ENCODE peak calls at places on chromosomes 13 and 19, in seven cellular contexts. One of them, this sample, is unnamed.

GRCh38 chr13:20054586-20054985 is 96.1 kb downstream of the ZMYM2 start:
- DNase-seq in RWPE1: no peak
- DNase-seq in GM13977: no peak
- DNase-seq in activated B cell treated with CpG ODN at 0.5 μM for 24 hours: no peak
- DNase-seq in fibroblast of pulmonary artery: no peak
- DNase-seq in heart right ventricle: no peak
- DNase-seq in vagina: no peak
- DNase-seq in this sample: no peak

GRCh38 chr13:43786766-43787517 is at the start of gene ENOX1:
- DNase-seq in RWPE1: peak; percentile 28
- DNase-seq in GM13977: peak; percentile 74
- DNase-seq in activated B cell treated with CpG ODN at 0.5 μM for 24 hours: peak; percentile 19
- DNase-seq in fibroblast of pulmonary artery: peak; percentile 83
- DNase-seq in heart right ventricle: peak; percentile 67
- DNase-seq in vagina: no peak
- DNase-seq in this sample: no peak

GRCh38 chr13:104487006-104487405 is 1420.8 kb upstream of the SLC10A2 start:
- DNase-seq in RWPE1: no peak
- DNase-seq in GM13977: no peak
- DNase-seq in activated B cell treated with CpG ODN at 0.5 μM for 24 hours: no peak
- DNase-seq in fibroblast of pulmonary artery: peak; percentile 39
- DNase-seq in heart right ventricle: no peak
- DNase-seq in vagina: no peak
- DNase-seq in this sample: no peak

GRCh38 chr13:68254151-68254550 is 1024.0 kb upstream of the PCDH9 start:
- DNase-seq in RWPE1: no peak
- DNase-seq in GM13977: no peak
- DNase-seq in activated B cell treated with CpG ODN at 0.5 μM for 24 hours: no peak
- DNase-seq in fibroblast of pulmonary artery: no peak
- DNase-seq in heart right ventricle: no peak
- DNase-seq in vagina: no peak
- DNase-seq in this sample: no peak

GRCh38 chr19:40529093-40529954 is 47.3 kb upstream of the SHKBP1 start:
- DNase-seq in RWPE1: peak; percentile 96
- DNase-seq in GM13977: peak; percentile 99
- DNase-seq in activated B cell treated with CpG ODN at 0.5 μM for 24 hours: peak; percentile 91
- DNase-seq in fibroblast of pulmonary artery: peak; percentile 79
- DNase-seq in heart right ventricle: peak; percentile 81
- DNase-seq in vagina: no peak
- DNase-seq in this sample: peak; percentile 88

GRCh38 chr19:56840452-56841193 is at the start of the genes PEG3 and ZIM2:
- DNase-seq in RWPE1: no peak
- DNase-seq in GM13977: no peak
- DNase-seq in activated B cell treated with CpG ODN at 0.5 μM for 24 hours: no peak
- DNase-seq in fibroblast of pulmonary artery: peak; percentile 1
- DNase-seq in heart right ventricle: peak; percentile 64
- DNase-seq in vagina: no peak
- DNase-seq in this sample: no peak

GRCh38 chr19:1237754-1238372 is at the start of gene CBARP:
- DNase-seq in RWPE1: no peak
- DNase-seq in GM13977: peak; percentile 78
- DNase-seq in activated B cell treated with CpG ODN at 0.5 μM for 24 hours: peak; percentile 39
- DNase-seq in fibroblast of pulmonary artery: peak; percentile 32
- DNase-seq in heart right ventricle: no peak
- DNase-seq in vagina: no peak
- DNase-seq in this sample: no peak

GRCh38 chr13:79530270-79530669 is 49.3 kb downstream of the NDFIP2 start:
- DNase-seq in RWPE1: no peak
- DNase-seq in GM13977: no peak
- DNase-seq in activated B cell treated with CpG ODN at 0.5 μM for 24 hours: no peak
- DNase-seq in fibroblast of pulmonary artery: no peak
- DNase-seq in heart right ventricle: no peak
- DNase-seq in vagina: no peak
- DNase-seq in this sample: no peak

GRCh38 chr13:106433066-106433465 is 102.4 kb downstream of the EFNB2 start:
- DNase-seq in RWPE1: no peak
- DNase-seq in GM13977: no peak
- DNase-seq in activated B cell treated with CpG ODN at 0.5 μM for 24 hours: no peak
- DNase-seq in fibroblast of pulmonary artery: no peak
- DNase-seq in heart right ventricle: no peak
- DNase-seq in vagina: no peak
- DNase-seq in this sample: no peak

GRCh38 chr19:2722541-2723344 is 1.6 kb upstream of the DIRAS1 start:
- DNase-seq in RWPE1: peak; percentile 66
- DNase-seq in GM13977: no peak
- DNase-seq in activated B cell treated with CpG ODN at 0.5 μM for 24 hours: no peak
- DNase-seq in fibroblast of pulmonary artery: peak; percentile 82
- DNase-seq in heart right ventricle: peak; percentile 66
- DNase-seq in vagina: no peak
- DNase-seq in this sample: no peak

GRCh38 chr13:109200556-109200955 is 571.1 kb downstream of the MYO16 start:
- DNase-seq in RWPE1: no peak
- DNase-seq in GM13977: no peak
- DNase-seq in activated B cell treated with CpG ODN at 0.5 μM for 24 hours: no peak
- DNase-seq in fibroblast of pulmonary artery: no peak
- DNase-seq in heart right ventricle: no peak
- DNase-seq in vagina: no peak
- DNase-seq in this sample: no peak

GRCh38 chr13:51768378-51768921 is 35.5 kb downstream of the DHRS12 start:
- DNase-seq in RWPE1: no peak
- DNase-seq in GM13977: no peak
- DNase-seq in activated B cell treated with CpG ODN at 0.5 μM for 24 hours: no peak
- DNase-seq in fibroblast of pulmonary artery: no peak
- DNase-seq in heart right ventricle: no peak
- DNase-seq in vagina: no peak
- DNase-seq in this sample: no peak
- TF ChIP-seq CTCF in RWPE1: no peak
- TF ChIP-seq CTCF in GM13977: no peak
- TF ChIP-seq CTCF in activated B cell treated with CpG ODN at 0.5 μM for 24 hours: no peak
- TF ChIP-seq CTCF in fibroblast of pulmonary artery: no peak
- TF ChIP-seq CTCF in heart right ventricle: peak; percentile 41
- TF ChIP-seq CTCF in vagina: no peak
- TF ChIP-seq CTCF in this sample: no peak

DNA sequence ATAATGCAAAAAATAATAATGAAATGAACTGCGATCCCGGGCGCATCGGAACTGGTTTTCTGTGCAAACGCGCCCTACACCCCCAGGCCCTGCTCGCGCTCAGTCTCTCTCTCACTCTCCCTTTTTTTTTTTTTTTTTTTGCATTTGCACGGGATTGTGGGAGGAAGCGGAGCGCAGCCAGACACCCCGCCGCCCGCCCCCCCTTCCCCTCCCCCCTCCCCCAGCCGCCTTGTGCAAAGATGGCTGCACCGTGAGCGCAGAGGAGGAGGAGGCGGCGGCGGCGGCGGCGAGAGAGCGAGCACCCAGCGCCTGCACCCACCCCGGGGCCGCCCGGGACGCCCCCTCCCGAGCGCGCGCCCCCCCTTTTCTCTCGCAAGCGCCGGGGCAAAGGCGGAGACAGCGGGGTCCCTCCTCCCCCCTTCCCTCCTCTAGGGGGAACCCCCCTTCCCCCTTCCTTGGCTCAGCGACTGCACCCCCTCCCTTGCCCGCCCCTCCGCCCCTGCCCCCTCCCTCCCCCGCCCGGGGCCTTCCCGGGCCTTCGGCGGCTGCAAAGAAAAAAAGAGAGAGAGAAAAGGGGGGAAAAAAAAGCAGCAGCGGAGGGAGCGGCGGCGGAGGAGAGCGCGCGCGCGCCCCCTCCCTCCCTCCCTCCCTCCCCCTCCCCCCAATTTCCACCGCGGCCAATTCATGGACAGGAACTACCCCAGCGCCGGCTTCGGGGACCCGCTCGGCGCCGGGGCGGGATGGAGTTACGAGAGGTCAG is at the start of gene PRR12:
- DNase-seq in RWPE1: peak; percentile 88
- DNase-seq in GM13977: peak; percentile 91
- DNase-seq in activated B cell treated with CpG ODN at 0.5 μM for 24 hours: peak; percentile 71
- DNase-seq in fibroblast of pulmonary artery: peak; percentile 77
- DNase-seq in heart right ventricle: peak; percentile 65
- DNase-seq in vagina: no peak
- DNase-seq in this sample: peak; percentile 62
- TF ChIP-seq CTCF in RWPE1: no peak
- TF ChIP-seq CTCF in GM13977: no peak
- TF ChIP-seq CTCF in activated B cell treated with CpG ODN at 0.5 μM for 24 hours: no peak
- TF ChIP-seq CTCF in fibroblast of pulmonary artery: no peak
- TF ChIP-seq CTCF in heart right ventricle: peak; percentile 7
- TF ChIP-seq CTCF in vagina: no peak
- TF ChIP-seq CTCF in this sample: no peak

GRCh38 chr19:17893766-17894165 is 22.0 kb downstream of the SLC5A5 start:
- DNase-seq in RWPE1: no peak
- DNase-seq in GM13977: no peak
- DNase-seq in activated B cell treated with CpG ODN at 0.5 μM for 24 hours: no peak
- DNase-seq in fibroblast of pulmonary artery: no peak
- DNase-seq in heart right ventricle: no peak
- DNase-seq in vagina: no peak
- DNase-seq in this sample: no peak

GRCh38 chr19:17888260-17888659 is 16.5 kb downstream of the SLC5A5 start:
- DNase-seq in RWPE1: no peak
- DNase-seq in GM13977: no peak
- DNase-seq in activated B cell treated with CpG ODN at 0.5 μM for 24 hours: no peak
- DNase-seq in fibroblast of pulmonary artery: no peak
- DNase-seq in heart right ventricle: no peak
- DNase-seq in vagina: no peak
- DNase-seq in this sample: no peak

GRCh38 chr19:17886515-17886914 is 14.8 kb downstream of the SLC5A5 start:
- DNase-seq in RWPE1: no peak
- DNase-seq in GM13977: no peak
- DNase-seq in activated B cell treated with CpG ODN at 0.5 μM for 24 hours: no peak
- DNase-seq in fibroblast of pulmonary artery: no peak
- DNase-seq in heart right ventricle: no peak
- DNase-seq in vagina: no peak
- DNase-seq in this sample: no peak

GRCh38 chr19:17883627-17884413 is 12.1 kb downstream of the SLC5A5 start:
- DNase-seq in RWPE1: no peak
- DNase-seq in GM13977: no peak
- DNase-seq in activated B cell treated with CpG ODN at 0.5 μM for 24 hours: no peak
- DNase-seq in fibroblast of pulmonary artery: no peak
- DNase-seq in heart right ventricle: no peak
- DNase-seq in vagina: no peak
- DNase-seq in this sample: no peak

DNA sequence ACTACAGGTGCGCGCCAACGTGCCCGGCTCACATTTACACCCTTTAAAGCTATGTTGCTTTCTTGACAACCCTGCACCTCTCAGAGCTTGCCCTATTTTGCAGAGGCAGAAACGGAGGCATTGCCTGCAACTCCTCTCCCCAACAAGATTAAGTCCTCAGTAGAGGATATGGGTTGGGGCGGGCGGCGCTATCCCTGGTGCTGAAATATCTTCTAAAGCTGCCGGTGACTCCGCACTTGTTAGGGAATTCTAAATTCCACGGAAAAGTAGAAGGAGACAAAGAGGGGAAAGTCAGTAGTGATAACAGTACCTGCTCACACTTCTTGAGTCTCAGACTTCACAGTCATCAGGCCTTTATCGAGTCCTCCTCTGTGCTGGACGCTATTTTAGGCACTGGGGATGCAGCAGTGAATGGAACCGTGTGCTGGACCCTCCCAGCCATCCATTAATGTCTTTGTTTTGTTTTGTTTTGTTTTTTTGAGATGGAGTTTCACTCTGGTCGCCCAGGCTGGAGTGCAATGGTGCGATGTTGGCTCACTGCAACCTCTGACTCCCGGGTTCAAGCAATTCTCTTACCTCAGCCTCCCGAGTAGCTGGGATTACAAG is 18.0 kb downstream of the SLC5A5 start:
- DNase-seq in RWPE1: peak; percentile 67
- DNase-seq in GM13977: no peak
- DNase-seq in activated B cell treated with CpG ODN at 0.5 μM for 24 hours: no peak
- DNase-seq in fibroblast of pulmonary artery: peak; percentile 66
- DNase-seq in heart right ventricle: peak; percentile 13
- DNase-seq in vagina: no peak
- DNase-seq in this sample: no peak
- TF ChIP-seq CTCF in RWPE1: no peak
- TF ChIP-seq CTCF in GM13977: no peak
- TF ChIP-seq CTCF in activated B cell treated with CpG ODN at 0.5 μM for 24 hours: no peak
- TF ChIP-seq CTCF in fibroblast of pulmonary artery: no peak
- TF ChIP-seq CTCF in heart right ventricle: no peak
- TF ChIP-seq CTCF in vagina: no peak
- TF ChIP-seq CTCF in this sample: no peak

GRCh38 chr13:24353736-24354135 is 44.4 kb downstream of the C1QTNF9 start:
- DNase-seq in RWPE1: no peak
- DNase-seq in GM13977: no peak
- DNase-seq in activated B cell treated with CpG ODN at 0.5 μM for 24 hours: no peak
- DNase-seq in fibroblast of pulmonary artery: no peak
- DNase-seq in heart right ventricle: no peak
- DNase-seq in vagina: no peak
- DNase-seq in this sample: no peak
- TF ChIP-seq CTCF in RWPE1: no peak
- TF ChIP-seq CTCF in GM13977: no peak
- TF ChIP-seq CTCF in activated B cell treated with CpG ODN at 0.5 μM for 24 hours: no peak
- TF ChIP-seq CTCF in fibroblast of pulmonary artery: no peak
- TF ChIP-seq CTCF in heart right ventricle: no peak
- TF ChIP-seq CTCF in vagina: no peak
- TF ChIP-seq CTCF in this sample: no peak

GRCh38 chr19:10707440-10707839 is 6.2 kb downstream of the QTRT1 start:
- DNase-seq in RWPE1: no peak
- DNase-seq in GM13977: no peak
- DNase-seq in activated B cell treated with CpG ODN at 0.5 μM for 24 hours: no peak
- DNase-seq in fibroblast of pulmonary artery: no peak
- DNase-seq in heart right ventricle: no peak
- DNase-seq in vagina: no peak
- DNase-seq in this sample: no peak

GRCh38 chr19:10699650-10700335 is 1.4 kb upstream of the QTRT1 start:
- DNase-seq in RWPE1: peak; percentile 42
- DNase-seq in GM13977: peak; percentile 81
- DNase-seq in activated B cell treated with CpG ODN at 0.5 μM for 24 hours: peak; percentile 28
- DNase-seq in fibroblast of pulmonary artery: peak; percentile 76
- DNase-seq in heart right ventricle: no peak
- DNase-seq in vagina: no peak
- DNase-seq in this sample: peak; percentile 65

GRCh38 chr19:10706990-10707389 is 5.8 kb downstream of the QTRT1 start:
- DNase-seq in RWPE1: no peak
- DNase-seq in GM13977: no peak
- DNase-seq in activated B cell treated with CpG ODN at 0.5 μM for 24 hours: no peak
- DNase-seq in fibroblast of pulmonary artery: no peak
- DNase-seq in heart right ventricle: no peak
- DNase-seq in vagina: no peak
- DNase-seq in this sample: no peak

DNA sequence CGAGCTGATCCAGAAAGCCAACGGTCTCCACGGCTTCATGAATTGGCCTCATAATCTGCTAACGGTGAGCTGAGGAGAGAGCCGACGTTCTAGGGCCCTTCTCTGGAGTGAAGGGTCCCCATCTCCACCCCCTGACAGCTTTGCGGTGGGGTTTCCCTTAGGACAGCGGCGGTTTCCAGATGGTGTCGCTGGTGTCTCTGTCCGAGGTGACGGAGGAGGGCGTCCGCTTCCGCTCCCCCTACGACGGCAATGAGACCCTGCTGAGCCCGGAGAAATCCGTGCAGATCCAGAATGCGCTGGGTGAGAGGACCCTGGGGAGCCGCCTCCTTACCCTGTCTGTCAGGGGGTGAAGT is 692 bp downstream of the QTRT1 start:
- DNase-seq in RWPE1: no peak
- DNase-seq in GM13977: peak; percentile 70
- DNase-seq in activated B cell treated with CpG ODN at 0.5 μM for 24 hours: peak; percentile 31
- DNase-seq in fibroblast of pulmonary artery: no peak
- DNase-seq in heart right ventricle: no peak
- DNase-seq in vagina: no peak
- DNase-seq in this sample: no peak
- TF ChIP-seq CTCF in RWPE1: no peak
- TF ChIP-seq CTCF in GM13977: peak; percentile 32
- TF ChIP-seq CTCF in activated B cell treated with CpG ODN at 0.5 μM for 24 hours: no peak
- TF ChIP-seq CTCF in fibroblast of pulmonary artery: no peak
- TF ChIP-seq CTCF in heart right ventricle: no peak
- TF ChIP-seq CTCF in vagina: no peak
- TF ChIP-seq CTCF in this sample: no peak

This sample was measured in natural killer cell.